ENCODE peak calls at places on chromosomes 11 and 22, in four cellular contexts. C is HCT116, X is GM12878, A is SK-N-SH. F is an unnamed sample.

GRCh38 chr22:45953178-45953577 is 23.8 kb downstream of the WNT7B start:
- DNase-seq in C (no peak), A (no peak), X (no peak), F (no peak)

GRCh38 chr11:59144096-59144495 is 1.4 kb downstream of the FAM111A start:
- DNase-seq in C (no peak), A (no peak), X (no peak), F (no peak)

GRCh38 chr22:26471522-26471921 is 12.1 kb downstream of the HPS4 start:
- DNase-seq in A (no peak), C (peak), X (no peak), F (no peak)

GRCh38 chr11:59247535-59248227 is 35.0 kb upstream of the MPEG1 start:
- DNase-seq in C (no peak), X (no peak), A (no peak), F (no peak)

GRCh38 chr11:107018274-107018901 is at the start of gene GUCY1A2:
- DNase-seq in A (peak), C (no peak), X (no peak), F (peak)

GRCh38 chr22:48734359-48734758 is 1093.3 kb downstream of the BRD1 start:
- DNase-seq in X (no peak), A (no peak), C (no peak), F (no peak)

GRCh38 chr11:130431806-130432205 is 3.4 kb upstream of the ADAMTS8 start:
- DNase-seq in C (no peak), A (no peak), X (no peak), F (no peak)

GRCh38 chr11:30914143-30914762 is 328.1 kb upstream of the MPPED2 start:
- DNase-seq in X (no peak), C (peak), A (peak), F (peak)

GRCh38 chr11:3834349-3835099 is 6.2 kb downstream of the RHOG start:
- DNase-seq in X (no peak), A (no peak), C (no peak), F (no peak)

GRCh38 chr11:70716986-70717775 is 318.9 kb downstream of the CTTN start:
- DNase-seq in X (no peak), A (no peak), C (no peak), F (no peak)

GRCh38 chr22:40107756-40108437 is 69.8 kb upstream of the TNRC6B start:
- DNase-seq in X (no peak), A (no peak), C (no peak), F (peak)

GRCh38 chr11:71490731-71491390 is 36.2 kb upstream of the KRTAP5-7 start:
- DNase-seq in A (no peak), C (no peak), X (no peak), F (no peak)

GRCh38 chr11:3217751-3218482 is 696 bp downstream of the MRGPRG start:
- DNase-seq in C (no peak), X (no peak), A (peak), F (no peak)

GRCh38 chr11:36540998-36541397 is 26.8 kb upstream of the RAG1 start:
- DNase-seq in C (peak), X (peak), A (peak), F (peak)

GRCh38 chr11:95078526-95078925 is 11.1 kb upstream of the ENDOD1 start:
- DNase-seq in C (no peak), X (no peak), A (no peak), F (no peak)

GRCh38 chr11:8328231-8328794 is 64.6 kb upstream of the LMO1 start:
- DNase-seq in C (no peak), X (no peak), A (no peak), F (no peak)

GRCh38 chr11:64419818-64420485 is 61.0 kb downstream of the RPS6KA4 start:
- DNase-seq in C (no peak), X (no peak), A (no peak), F (peak)

GRCh38 chr22:31605851-31606585 is 56.0 kb downstream of the PISD start:
- DNase-seq in X (no peak), C (no peak), A (no peak), F (no peak)

GRCh38 chr11:92969634-92970347 is at the start of gene MTNR1B:
- DNase-seq in C (no peak), A (peak), X (no peak), F (no peak)

GRCh38 chr22:44191036-44191454 is 10.3 kb downstream of the PARVG start:
- DNase-seq in C (no peak), X (no peak), A (no peak), F (no peak)

DNA sequence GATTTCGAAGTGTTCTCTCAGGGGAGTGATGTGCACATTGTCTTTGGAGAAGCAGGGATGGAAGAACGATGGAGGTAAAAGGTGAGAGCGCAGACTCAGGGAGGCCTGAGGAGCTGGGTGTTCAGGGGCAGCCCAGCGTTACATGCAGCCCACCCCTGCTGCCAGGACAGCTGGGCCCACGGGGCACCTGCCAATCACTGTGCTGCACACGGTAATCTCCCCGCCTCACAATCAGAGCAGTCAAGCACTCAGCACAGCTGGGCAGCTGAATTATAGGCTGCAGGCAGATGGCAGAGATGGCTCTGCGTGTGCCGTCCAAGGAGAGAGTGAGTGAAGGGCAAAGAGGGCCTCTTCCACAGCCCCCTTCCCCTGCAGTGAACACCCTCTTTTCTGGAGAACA is 17.9 kb upstream of the HTR3A start:
- DNase-seq in X (no peak), C (no peak), A (no peak), F (no peak)
- TF ChIP-seq JUND in X (no peak), C (no peak), A (no peak), F (no peak)

GRCh38 chr11:129377739-129378138 is 2.1 kb downstream of the BARX2 start:
- DNase-seq in A (no peak), X (no peak), C (no peak), F (no peak)
- TF ChIP-seq JUND in A (no peak), X (no peak), C (no peak), F (no peak)

DNA sequence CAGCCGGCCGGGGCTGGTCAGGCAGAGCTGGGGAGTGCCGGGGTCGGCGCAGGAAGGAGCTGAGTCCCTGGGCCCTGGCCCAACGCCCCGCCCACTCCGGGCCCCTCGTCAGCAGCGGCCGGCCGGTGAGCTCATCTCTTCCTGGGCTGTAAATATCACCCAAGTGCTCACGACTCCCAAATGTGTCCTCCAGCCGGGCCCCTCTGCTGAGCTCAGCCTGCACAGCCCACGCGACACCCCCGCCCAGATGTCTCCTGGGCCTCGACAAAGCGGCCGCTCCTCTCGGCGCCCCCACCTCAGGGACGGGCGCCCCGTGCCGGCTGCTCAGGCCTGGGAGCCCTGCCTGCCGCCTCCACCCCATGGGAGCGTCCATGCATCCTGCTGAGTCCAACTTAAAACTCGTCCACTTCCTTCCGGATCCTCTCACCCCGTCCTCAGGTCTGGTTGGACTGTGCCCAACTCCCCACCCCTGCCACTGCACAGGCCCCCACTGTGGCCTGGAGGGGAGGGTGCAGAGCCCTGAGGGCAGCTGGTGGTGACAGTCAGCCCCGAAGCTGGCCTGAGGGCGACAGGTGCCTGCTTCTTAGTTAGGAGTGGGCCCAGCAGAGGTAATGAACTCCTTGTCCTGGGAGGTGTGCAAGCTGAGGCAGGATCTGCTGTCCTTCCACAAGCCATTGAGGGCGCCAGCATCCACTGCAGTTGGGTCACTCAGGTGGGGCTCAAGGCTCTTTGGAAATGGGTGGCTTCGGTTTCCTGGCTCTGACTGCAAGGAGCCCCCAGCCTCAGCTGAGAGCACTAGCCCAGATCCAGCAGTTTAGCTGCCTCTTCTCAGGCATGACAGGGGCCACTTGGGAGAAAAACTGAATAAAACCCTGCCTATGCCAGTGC is 28.8 kb downstream of the RTN4R start:
- DNase-seq in X (no peak), C (no peak), A (no peak), F (no peak)
- TF ChIP-seq JUND in X (no peak), C (no peak), A (no peak), F (no peak)

GRCh38 chr11:17267576-17267975 is 9.0 kb upstream of the NUCB2 start:
- DNase-seq in A (no peak), C (peak), X (no peak), F (peak)
- TF ChIP-seq JUND in A (no peak), C (peak), X (no peak), F (no peak)

DNA sequence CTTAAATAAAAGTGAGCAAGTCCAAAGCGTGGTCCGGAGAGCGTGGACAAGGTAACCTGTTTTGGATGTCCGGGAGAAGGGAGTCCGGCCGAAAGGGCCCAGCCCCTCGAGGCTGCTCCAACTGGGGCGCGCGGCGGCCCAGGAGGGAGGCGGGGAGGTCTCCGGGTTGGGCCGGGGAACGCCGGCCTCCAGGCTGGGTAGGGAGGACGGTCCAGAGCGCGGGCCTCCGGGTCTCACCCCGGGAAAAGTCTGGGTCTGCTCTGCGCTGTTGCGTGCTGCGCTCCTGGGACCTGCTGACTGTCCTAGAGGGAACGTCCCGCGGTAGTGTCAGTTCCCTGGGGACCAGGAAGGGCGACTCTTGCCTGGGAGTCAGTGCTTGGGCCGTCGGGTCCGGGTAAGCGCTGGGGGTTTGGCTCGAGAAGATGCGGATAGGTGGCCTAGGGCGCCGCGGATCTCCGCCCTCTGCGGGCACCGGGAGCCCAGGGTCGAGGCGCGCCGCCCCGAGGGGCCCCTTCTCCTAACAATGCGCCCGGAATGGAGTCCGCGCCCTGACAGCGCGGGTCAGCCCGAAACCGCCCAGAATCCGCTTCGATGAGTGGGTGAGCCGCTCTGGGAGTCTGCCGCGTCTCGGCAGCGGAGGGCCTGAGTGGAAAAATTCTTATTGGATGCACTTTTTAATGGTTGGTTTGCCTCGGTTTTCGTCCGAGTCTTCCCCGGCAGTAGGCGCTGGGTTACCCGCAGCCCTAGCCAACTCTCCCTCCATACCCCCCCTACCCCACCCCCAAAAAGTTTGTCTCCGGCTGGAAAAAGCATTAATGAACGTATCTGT is 908 bp upstream of the FLI1 start:
- DNase-seq in C (no peak), X (no peak), A (peak), F (no peak)
- TF ChIP-seq JUND in C (no peak), X (no peak), A (no peak), F (no peak)